ENCODE peak calls at places on chromosomes 12 and 14, in seven cellular contexts. One of them, this sample, is unnamed.

GRCh38 chr12:45671254-45671653 is 58.3 kb upstream of the ARID2 start:
- DNase-seq in left ventricle myocardium inferior: no peak
- DNase-seq in mammary epithelial cell: no peak
- DNase-seq in lung: no peak
- DNase-seq in MM.1S: no peak
- DNase-seq in omental fat pad: no peak
- DNase-seq in psoas muscle: no peak
- DNase-seq in this sample: no peak

GRCh38 chr12:45034861-45035265 is 16.0 kb downstream of the DBX2 start:
- DNase-seq in psoas muscle: no peak
- DNase-seq in left ventricle myocardium inferior: no peak
- DNase-seq in lung: no peak
- DNase-seq in MM.1S: no peak
- DNase-seq in mammary epithelial cell: no peak
- DNase-seq in omental fat pad: no peak
- DNase-seq in this sample: no peak

GRCh38 chr12:62618948-62619347 is 152.3 kb downstream of the MON2 start:
- DNase-seq in omental fat pad: no peak
- DNase-seq in psoas muscle: no peak
- DNase-seq in left ventricle myocardium inferior: no peak
- DNase-seq in mammary epithelial cell: no peak
- DNase-seq in MM.1S: no peak
- DNase-seq in lung: no peak
- DNase-seq in this sample: no peak

GRCh38 chr14:89241934-89242670 is 174.9 kb downstream of the FOXN3 start:
- DNase-seq in MM.1S: no peak
- DNase-seq in psoas muscle: no peak
- DNase-seq in omental fat pad: no peak
- DNase-seq in lung: no peak
- DNase-seq in left ventricle myocardium inferior: no peak
- DNase-seq in mammary epithelial cell: no peak
- DNase-seq in this sample: no peak

GRCh38 chr14:54175298-54175942 is 218.8 kb upstream of the BMP4 start:
- DNase-seq in MM.1S: peak; percentile 42
- DNase-seq in omental fat pad: peak; percentile 59
- DNase-seq in left ventricle myocardium inferior: no peak
- DNase-seq in mammary epithelial cell: peak; percentile 65
- DNase-seq in psoas muscle: no peak
- DNase-seq in lung: peak; percentile 75
- DNase-seq in this sample: peak; percentile 84

GRCh38 chr12:22002430-22002829 is 43.6 kb upstream of the CMAS start:
- DNase-seq in psoas muscle: no peak
- DNase-seq in lung: no peak
- DNase-seq in left ventricle myocardium inferior: no peak
- DNase-seq in MM.1S: no peak
- DNase-seq in omental fat pad: no peak
- DNase-seq in mammary epithelial cell: no peak
- DNase-seq in this sample: no peak

GRCh38 chr12:128365831-128366231 is 98.9 kb downstream of the TMEM132C start:
- DNase-seq in MM.1S: no peak
- DNase-seq in left ventricle myocardium inferior: no peak
- DNase-seq in omental fat pad: no peak
- DNase-seq in psoas muscle: peak; percentile 27
- DNase-seq in mammary epithelial cell: no peak
- DNase-seq in lung: no peak
- DNase-seq in this sample: no peak

GRCh38 chr14:94597788-94598187 is 14.4 kb upstream of the SERPINA3 start:
- DNase-seq in psoas muscle: no peak
- DNase-seq in MM.1S: no peak
- DNase-seq in lung: no peak
- DNase-seq in left ventricle myocardium inferior: no peak
- DNase-seq in mammary epithelial cell: no peak
- DNase-seq in omental fat pad: no peak
- DNase-seq in this sample: no peak

GRCh38 chr14:68924392-68925158 is 54.5 kb downstream of the ACTN1 start:
- DNase-seq in MM.1S: no peak
- DNase-seq in omental fat pad: no peak
- DNase-seq in left ventricle myocardium inferior: peak; percentile 46
- DNase-seq in lung: no peak
- DNase-seq in psoas muscle: no peak
- DNase-seq in mammary epithelial cell: no peak
- DNase-seq in this sample: no peak

GRCh38 chr14:98937021-98937420 is 335.0 kb downstream of the BCL11B start:
- DNase-seq in left ventricle myocardium inferior: no peak
- DNase-seq in mammary epithelial cell: no peak
- DNase-seq in psoas muscle: no peak
- DNase-seq in MM.1S: no peak
- DNase-seq in omental fat pad: no peak
- DNase-seq in lung: no peak
- DNase-seq in this sample: no peak

GRCh38 chr14:52348796-52349195 is 34.7 kb downstream of the PTGER2 start:
- DNase-seq in left ventricle myocardium inferior: no peak
- DNase-seq in MM.1S: no peak
- DNase-seq in lung: no peak
- DNase-seq in omental fat pad: no peak
- DNase-seq in mammary epithelial cell: no peak
- DNase-seq in psoas muscle: no peak
- DNase-seq in this sample: no peak

GRCh38 chr14:65370890-65371289 is 41.6 kb upstream of the FUT8 start:
- DNase-seq in lung: no peak
- DNase-seq in mammary epithelial cell: no peak
- DNase-seq in omental fat pad: no peak
- DNase-seq in psoas muscle: no peak
- DNase-seq in left ventricle myocardium inferior: no peak
- DNase-seq in MM.1S: no peak
- DNase-seq in this sample: no peak

GRCh38 chr14:78010688-78011087 is 159.5 kb upstream of the NRXN3 start:
- DNase-seq in lung: peak; percentile 18
- DNase-seq in left ventricle myocardium inferior: no peak
- DNase-seq in omental fat pad: no peak
- DNase-seq in psoas muscle: peak; percentile 19
- DNase-seq in mammary epithelial cell: peak; percentile 96
- DNase-seq in MM.1S: no peak
- DNase-seq in this sample: peak; percentile 83

GRCh38 chr14:106343636-106344035 is 817.3 kb downstream of the TMEM121 start:
- DNase-seq in mammary epithelial cell: no peak
- DNase-seq in lung: no peak
- DNase-seq in omental fat pad: no peak
- DNase-seq in left ventricle myocardium inferior: no peak
- DNase-seq in psoas muscle: no peak
- DNase-seq in MM.1S: no peak
- DNase-seq in this sample: no peak

GRCh38 chr12:42482820-42483533 is 106.6 kb downstream of the PRICKLE1 start:
- DNase-seq in omental fat pad: peak; percentile 29
- DNase-seq in MM.1S: peak; percentile 63
- DNase-seq in psoas muscle: peak; percentile 80
- DNase-seq in lung: peak; percentile 62
- DNase-seq in mammary epithelial cell: peak; percentile 56
- DNase-seq in left ventricle myocardium inferior: peak; percentile 79
- DNase-seq in this sample: peak; percentile 61

GRCh38 chr12:22812531-22812930 is 187.6 kb downstream of the ETNK1 start:
- DNase-seq in psoas muscle: no peak
- DNase-seq in MM.1S: no peak
- DNase-seq in left ventricle myocardium inferior: no peak
- DNase-seq in lung: no peak
- DNase-seq in omental fat pad: no peak
- DNase-seq in mammary epithelial cell: no peak
- DNase-seq in this sample: no peak

GRCh38 chr12:124466200-124467128 is 100.9 kb downstream of the NCOR2 start:
- DNase-seq in psoas muscle: peak; percentile 75
- DNase-seq in mammary epithelial cell: no peak
- DNase-seq in left ventricle myocardium inferior: peak; percentile 71
- DNase-seq in MM.1S: no peak
- DNase-seq in omental fat pad: no peak
- DNase-seq in lung: peak; percentile 54
- DNase-seq in this sample: no peak

GRCh38 chr12:118346895-118347294 is 25.8 kb downstream of the TAOK3 start:
- DNase-seq in left ventricle myocardium inferior: no peak
- DNase-seq in MM.1S: no peak
- DNase-seq in omental fat pad: no peak
- DNase-seq in mammary epithelial cell: no peak
- DNase-seq in psoas muscle: no peak
- DNase-seq in lung: no peak
- DNase-seq in this sample: no peak

GRCh38 chr14:81068384-81068783 is 113.0 kb downstream of the TSHR start:
- DNase-seq in mammary epithelial cell: no peak
- DNase-seq in lung: no peak
- DNase-seq in left ventricle myocardium inferior: no peak
- DNase-seq in psoas muscle: no peak
- DNase-seq in MM.1S: no peak
- DNase-seq in omental fat pad: no peak
- DNase-seq in this sample: no peak

GRCh38 chr14:104795468-104795780 is at the start of gene AKT1:
- DNase-seq in psoas muscle: no peak
- DNase-seq in lung: no peak
- DNase-seq in left ventricle myocardium inferior: no peak
- DNase-seq in omental fat pad: no peak
- DNase-seq in mammary epithelial cell: no peak
- DNase-seq in MM.1S: no peak
- DNase-seq in this sample: no peak

GRCh38 chr14:60485600-60486251 is at the start of gene C14orf39:
- DNase-seq in mammary epithelial cell: no peak
- DNase-seq in lung: no peak
- DNase-seq in MM.1S: no peak
- DNase-seq in psoas muscle: peak; percentile 55
- DNase-seq in omental fat pad: no peak
- DNase-seq in left ventricle myocardium inferior: no peak
- DNase-seq in this sample: no peak

GRCh38 chr12:86774841-86775386 is 518.7 kb upstream of the MGAT4C start:
- DNase-seq in MM.1S: no peak
- DNase-seq in left ventricle myocardium inferior: no peak
- DNase-seq in lung: no peak
- DNase-seq in omental fat pad: no peak
- DNase-seq in psoas muscle: no peak
- DNase-seq in mammary epithelial cell: no peak
- DNase-seq in this sample: peak; percentile 23

GRCh38 chr12:86772688-86773087 is 516.5 kb upstream of the MGAT4C start:
- DNase-seq in psoas muscle: no peak
- DNase-seq in left ventricle myocardium inferior: no peak
- DNase-seq in lung: no peak
- DNase-seq in MM.1S: no peak
- DNase-seq in omental fat pad: no peak
- DNase-seq in mammary epithelial cell: peak; percentile 50
- DNase-seq in this sample: peak; percentile 37

GRCh38 chr12:86770871-86771270 is 514.7 kb upstream of the MGAT4C start:
- DNase-seq in mammary epithelial cell: no peak
- DNase-seq in MM.1S: no peak
- DNase-seq in left ventricle myocardium inferior: no peak
- DNase-seq in lung: no peak
- DNase-seq in omental fat pad: no peak
- DNase-seq in psoas muscle: no peak
- DNase-seq in this sample: no peak
- TF ChIP-seq CTCF in mammary epithelial cell: no peak
- TF ChIP-seq CTCF in MM.1S: no peak
- TF ChIP-seq CTCF in left ventricle myocardium inferior: no peak
- TF ChIP-seq CTCF in lung: no peak
- TF ChIP-seq CTCF in omental fat pad: no peak
- TF ChIP-seq CTCF in psoas muscle: no peak
- TF ChIP-seq CTCF in this sample: no peak

GRCh38 chr12:43805857-43806736 is at the start of gene TWF1:
- DNase-seq in MM.1S: peak; percentile 86
- DNase-seq in lung: peak; percentile 88
- DNase-seq in omental fat pad: peak; percentile 63
- DNase-seq in mammary epithelial cell: peak; percentile 84
- DNase-seq in left ventricle myocardium inferior: peak; percentile 89
- DNase-seq in psoas muscle: peak; percentile 91
- DNase-seq in this sample: peak; percentile 75
- TF ChIP-seq CTCF in MM.1S: peak; percentile 33
- TF ChIP-seq CTCF in lung: no peak
- TF ChIP-seq CTCF in omental fat pad: no peak
- TF ChIP-seq CTCF in mammary epithelial cell: peak; percentile 46
- TF ChIP-seq CTCF in left ventricle myocardium inferior: peak; percentile 46
- TF ChIP-seq CTCF in psoas muscle: no peak
- TF ChIP-seq CTCF in this sample: peak; percentile 28

GRCh38 chr12:59113831-59114273 is 193.5 kb upstream of the LRIG3 start:
- DNase-seq in lung: peak; percentile 78
- DNase-seq in mammary epithelial cell: peak; percentile 60
- DNase-seq in psoas muscle: peak; percentile 50
- DNase-seq in left ventricle myocardium inferior: peak; percentile 58
- DNase-seq in omental fat pad: peak; percentile 56
- DNase-seq in MM.1S: peak; percentile 84
- DNase-seq in this sample: peak; percentile 87

GRCh38 chr12:59115526-59115925 is 195.2 kb upstream of the LRIG3 start:
- DNase-seq in left ventricle myocardium inferior: no peak
- DNase-seq in mammary epithelial cell: no peak
- DNase-seq in MM.1S: no peak
- DNase-seq in omental fat pad: no peak
- DNase-seq in psoas muscle: no peak
- DNase-seq in lung: no peak
- DNase-seq in this sample: no peak

GRCh38 chr12:59115995-59116394 is 195.7 kb upstream of the LRIG3 start:
- DNase-seq in lung: no peak
- DNase-seq in mammary epithelial cell: no peak
- DNase-seq in MM.1S: no peak
- DNase-seq in psoas muscle: no peak
- DNase-seq in left ventricle myocardium inferior: no peak
- DNase-seq in omental fat pad: no peak
- DNase-seq in this sample: no peak

DNA sequence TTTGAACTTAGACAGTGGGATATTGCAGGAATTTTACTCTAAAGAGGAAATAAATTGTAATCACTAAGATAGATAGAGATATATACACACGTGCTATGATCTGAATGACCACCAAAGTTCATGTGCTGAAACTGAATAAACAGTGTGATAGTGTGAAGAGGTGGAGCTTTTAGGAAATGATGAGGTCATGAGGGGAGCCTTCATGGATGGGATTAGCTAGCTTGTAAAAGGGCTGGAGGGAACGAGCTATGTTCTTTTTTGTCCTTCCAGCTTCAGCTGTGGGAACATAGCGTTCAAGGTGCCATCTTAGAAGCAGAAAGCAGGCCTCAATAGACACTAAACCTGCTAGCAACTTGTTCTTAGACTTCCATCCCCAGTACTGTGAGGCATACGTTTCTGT is 191.6 kb upstream of the LRIG3 start:
- DNase-seq in left ventricle myocardium inferior: no peak
- DNase-seq in MM.1S: no peak
- DNase-seq in omental fat pad: no peak
- DNase-seq in lung: no peak
- DNase-seq in mammary epithelial cell: no peak
- DNase-seq in psoas muscle: no peak
- DNase-seq in this sample: no peak
- TF ChIP-seq CTCF in left ventricle myocardium inferior: no peak
- TF ChIP-seq CTCF in MM.1S: no peak
- TF ChIP-seq CTCF in omental fat pad: no peak
- TF ChIP-seq CTCF in lung: no peak
- TF ChIP-seq CTCF in mammary epithelial cell: no peak
- TF ChIP-seq CTCF in psoas muscle: no peak
- TF ChIP-seq CTCF in this sample: no peak

GRCh38 chr14:103136388-103137271 is 13.4 kb downstream of the TNFAIP2 start:
- DNase-seq in left ventricle myocardium inferior: no peak
- DNase-seq in omental fat pad: no peak
- DNase-seq in psoas muscle: peak; percentile 64
- DNase-seq in lung: no peak
- DNase-seq in MM.1S: no peak
- DNase-seq in mammary epithelial cell: peak; percentile 73
- DNase-seq in this sample: peak; percentile 83
- TF ChIP-seq CTCF in left ventricle myocardium inferior: no peak
- TF ChIP-seq CTCF in omental fat pad: no peak
- TF ChIP-seq CTCF in psoas muscle: no peak
- TF ChIP-seq CTCF in lung: no peak
- TF ChIP-seq CTCF in MM.1S: no peak
- TF ChIP-seq CTCF in mammary epithelial cell: no peak
- TF ChIP-seq CTCF in this sample: no peak

GRCh38 chr12:108078428-108078827 is 50.7 kb upstream of the WSCD2 start:
- DNase-seq in mammary epithelial cell: no peak
- DNase-seq in omental fat pad: no peak
- DNase-seq in MM.1S: no peak
- DNase-seq in psoas muscle: no peak
- DNase-seq in left ventricle myocardium inferior: no peak
- DNase-seq in lung: no peak
- DNase-seq in this sample: no peak
- TF ChIP-seq CTCF in mammary epithelial cell: no peak
- TF ChIP-seq CTCF in omental fat pad: no peak
- TF ChIP-seq CTCF in MM.1S: no peak
- TF ChIP-seq CTCF in psoas muscle: no peak
- TF ChIP-seq CTCF in left ventricle myocardium inferior: no peak
- TF ChIP-seq CTCF in lung: no peak
- TF ChIP-seq CTCF in this sample: no peak

This sample was measured in MCF 10A.